ENCODE peak calls at places on chromosome 13, in seven cellular contexts. One of them, this sample, is unnamed.
A peak's percentile ranks its signal among the peaks of the same experiment; 100 is the strongest.

GRCh38 chr13:102700088-102701031 is 5.5 kb upstream of the METTL21C start:
- DNase-seq in HCT116: no peak
- DNase-seq in uterus: peak; percentile 36
- DNase-seq in IMR-90: no peak
- DNase-seq in breast epithelium: no peak
- DNase-seq in GM12892: no peak
- DNase-seq in adrenal gland: no peak
- DNase-seq in this sample: no peak

GRCh38 chr13:26502826-26503225 is 54.7 kb upstream of the WASF3 start:
- DNase-seq in uterus: no peak
- DNase-seq in IMR-90: peak; percentile 96
- DNase-seq in adrenal gland: no peak
- DNase-seq in breast epithelium: no peak
- DNase-seq in GM12892: no peak
- DNase-seq in HCT116: no peak
- DNase-seq in this sample: no peak

GRCh38 chr13:75264611-75265010 is 217.4 kb downstream of the TBC1D4 start:
- DNase-seq in IMR-90: no peak
- DNase-seq in GM12892: no peak
- DNase-seq in uterus: no peak
- DNase-seq in breast epithelium: no peak
- DNase-seq in HCT116: no peak
- DNase-seq in adrenal gland: no peak
- DNase-seq in this sample: no peak

GRCh38 chr13:50948576-50948975 is 39.0 kb downstream of the RNASEH2B start:
- DNase-seq in breast epithelium: no peak
- DNase-seq in adrenal gland: no peak
- DNase-seq in uterus: no peak
- DNase-seq in GM12892: no peak
- DNase-seq in HCT116: no peak
- DNase-seq in IMR-90: peak; percentile 5
- DNase-seq in this sample: no peak

GRCh38 chr13:89695343-89696257 is 1651.9 kb upstream of the MIR17HG start:
- DNase-seq in GM12892: no peak
- DNase-seq in adrenal gland: peak; percentile 27
- DNase-seq in uterus: no peak
- DNase-seq in HCT116: peak; percentile 22
- DNase-seq in breast epithelium: no peak
- DNase-seq in IMR-90: peak; percentile 8
- DNase-seq in this sample: peak; percentile 1

GRCh38 chr13:28438067-28438466 is 56.9 kb downstream of the FLT1 start:
- DNase-seq in uterus: no peak
- DNase-seq in breast epithelium: no peak
- DNase-seq in adrenal gland: no peak
- DNase-seq in GM12892: no peak
- DNase-seq in HCT116: no peak
- DNase-seq in IMR-90: no peak
- DNase-seq in this sample: no peak

GRCh38 chr13:113364933-113365371 is 1.0 kb upstream of the GRTP1 start:
- DNase-seq in IMR-90: no peak
- DNase-seq in adrenal gland: no peak
- DNase-seq in uterus: peak; percentile 43
- DNase-seq in GM12892: no peak
- DNase-seq in breast epithelium: no peak
- DNase-seq in HCT116: no peak
- DNase-seq in this sample: no peak

GRCh38 chr13:98476106-98476505 is 100.8 kb downstream of the STK24 start:
- DNase-seq in GM12892: peak; percentile 53
- DNase-seq in HCT116: no peak
- DNase-seq in breast epithelium: no peak
- DNase-seq in adrenal gland: no peak
- DNase-seq in uterus: no peak
- DNase-seq in IMR-90: no peak
- DNase-seq in this sample: no peak

GRCh38 chr13:80196756-80197155 is 144.2 kb downstream of the SPRY2 start:
- DNase-seq in HCT116: no peak
- DNase-seq in IMR-90: peak; percentile 13
- DNase-seq in uterus: no peak
- DNase-seq in breast epithelium: no peak
- DNase-seq in adrenal gland: no peak
- DNase-seq in GM12892: no peak
- DNase-seq in this sample: no peak

GRCh38 chr13:61246351-61246750 is 169.3 kb downstream of the PCDH20 start:
- DNase-seq in GM12892: no peak
- DNase-seq in adrenal gland: no peak
- DNase-seq in uterus: no peak
- DNase-seq in breast epithelium: no peak
- DNase-seq in HCT116: no peak
- DNase-seq in IMR-90: no peak
- DNase-seq in this sample: no peak

GRCh38 chr13:110936519-110936918 is 21.6 kb upstream of the ANKRD10 start:
- DNase-seq in breast epithelium: no peak
- DNase-seq in uterus: no peak
- DNase-seq in adrenal gland: no peak
- DNase-seq in HCT116: no peak
- DNase-seq in GM12892: no peak
- DNase-seq in IMR-90: no peak
- DNase-seq in this sample: no peak

GRCh38 chr13:110937511-110938303 is 22.8 kb upstream of the ANKRD10 start:
- DNase-seq in HCT116: no peak
- DNase-seq in adrenal gland: no peak
- DNase-seq in breast epithelium: no peak
- DNase-seq in GM12892: no peak
- DNase-seq in uterus: no peak
- DNase-seq in IMR-90: no peak
- DNase-seq in this sample: no peak

GRCh38 chr13:110929104-110929777 is 14.4 kb upstream of the ANKRD10 start:
- DNase-seq in GM12892: no peak
- DNase-seq in breast epithelium: no peak
- DNase-seq in IMR-90: no peak
- DNase-seq in uterus: no peak
- DNase-seq in HCT116: no peak
- DNase-seq in adrenal gland: no peak
- DNase-seq in this sample: no peak

GRCh38 chr13:110932588-110932987 is 17.7 kb upstream of the ANKRD10 start:
- DNase-seq in adrenal gland: no peak
- DNase-seq in breast epithelium: no peak
- DNase-seq in GM12892: no peak
- DNase-seq in IMR-90: no peak
- DNase-seq in uterus: no peak
- DNase-seq in HCT116: no peak
- DNase-seq in this sample: no peak
- TF ChIP-seq POLR2A in adrenal gland: no peak
- TF ChIP-seq POLR2A in breast epithelium: no peak
- TF ChIP-seq POLR2A in GM12892: no peak
- TF ChIP-seq POLR2A in IMR-90: no peak
- TF ChIP-seq POLR2A in uterus: no peak
- TF ChIP-seq POLR2A in HCT116: no peak
- TF ChIP-seq POLR2A in this sample: no peak

DNA sequence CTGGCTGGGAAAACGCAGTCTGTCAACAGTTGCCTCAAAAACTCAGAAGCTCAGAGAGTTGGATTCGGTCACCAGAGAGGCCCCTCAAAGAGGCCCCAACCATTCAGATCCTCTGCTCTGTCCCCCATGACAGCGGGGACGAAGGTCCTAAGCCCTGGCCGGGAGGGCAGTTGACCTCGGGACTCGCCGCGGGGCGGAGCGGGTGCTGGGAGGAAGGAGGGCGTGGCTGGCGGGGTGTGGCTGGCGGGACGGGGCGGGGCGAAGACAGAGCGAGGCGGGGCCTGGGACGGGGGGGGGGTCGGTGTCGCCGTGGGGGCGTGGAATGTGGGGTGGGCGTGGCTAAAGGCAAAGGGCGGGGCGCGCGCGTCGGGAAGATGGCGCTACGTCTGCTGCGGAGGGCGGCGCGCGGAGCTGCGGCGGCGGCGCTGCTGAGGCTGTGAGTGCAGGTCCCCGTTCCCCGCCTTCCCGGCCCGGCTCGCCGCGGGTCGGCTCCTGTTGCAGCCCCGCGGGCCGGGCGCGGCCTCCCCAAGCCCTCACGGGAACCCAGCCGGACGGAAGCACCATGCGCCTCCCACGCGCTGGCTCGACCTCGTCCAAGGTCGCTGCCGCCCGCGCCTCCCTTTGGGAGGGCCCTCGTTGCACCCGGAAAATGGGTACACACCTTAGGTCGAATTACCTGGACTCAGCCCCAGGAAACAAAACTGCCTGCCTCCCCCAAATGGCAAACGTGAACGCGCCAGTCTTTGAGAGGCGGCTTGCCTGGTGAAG is 105.2 kb downstream of the TM9SF2 start:
- DNase-seq in breast epithelium: peak; percentile 91
- DNase-seq in HCT116: peak; percentile 43
- DNase-seq in adrenal gland: peak; percentile 88
- DNase-seq in IMR-90: peak; percentile 71
- DNase-seq in GM12892: peak; percentile 71
- DNase-seq in uterus: peak; percentile 88
- DNase-seq in this sample: peak; percentile 93
- TF ChIP-seq POLR2A in breast epithelium: no peak
- TF ChIP-seq POLR2A in HCT116: peak; percentile 71
- TF ChIP-seq POLR2A in adrenal gland: peak; percentile 75
- TF ChIP-seq POLR2A in IMR-90: no peak
- TF ChIP-seq POLR2A in GM12892: peak; percentile 91
- TF ChIP-seq POLR2A in uterus: peak; percentile 69
- TF ChIP-seq POLR2A in this sample: peak; percentile 78

GRCh38 chr13:44605711-44606110 is 29.6 kb upstream of the TSC22D1 start:
- DNase-seq in adrenal gland: no peak
- DNase-seq in breast epithelium: no peak
- DNase-seq in GM12892: no peak
- DNase-seq in IMR-90: no peak
- DNase-seq in HCT116: no peak
- DNase-seq in uterus: no peak
- DNase-seq in this sample: no peak

GRCh38 chr13:44605275-44605674 is 29.1 kb upstream of the TSC22D1 start:
- DNase-seq in IMR-90: no peak
- DNase-seq in uterus: no peak
- DNase-seq in adrenal gland: no peak
- DNase-seq in breast epithelium: no peak
- DNase-seq in HCT116: no peak
- DNase-seq in GM12892: no peak
- DNase-seq in this sample: no peak

DNA sequence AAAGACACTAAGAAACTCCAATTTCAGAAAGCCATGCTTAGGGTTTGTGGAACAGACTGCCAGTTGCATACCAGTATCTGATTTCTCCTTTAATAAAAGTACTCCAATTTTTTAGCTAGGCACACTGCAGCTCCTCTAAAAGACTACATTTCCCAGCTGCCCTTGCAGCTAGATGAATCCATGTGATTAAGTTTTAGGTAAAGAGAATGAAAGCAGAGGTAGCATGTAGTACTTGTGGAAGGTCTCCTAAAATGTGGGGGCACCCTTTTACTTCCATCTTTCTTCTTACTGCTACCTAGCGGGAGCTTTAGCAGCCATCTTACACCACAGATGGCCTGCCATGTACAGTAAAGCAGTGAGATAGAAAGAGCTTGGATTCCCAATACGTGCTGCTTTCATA is 33.0 kb upstream of the TSC22D1 start:
- DNase-seq in IMR-90: no peak
- DNase-seq in uterus: no peak
- DNase-seq in adrenal gland: no peak
- DNase-seq in breast epithelium: no peak
- DNase-seq in GM12892: no peak
- DNase-seq in HCT116: no peak
- DNase-seq in this sample: no peak
- TF ChIP-seq POLR2A in IMR-90: no peak
- TF ChIP-seq POLR2A in uterus: no peak
- TF ChIP-seq POLR2A in adrenal gland: no peak
- TF ChIP-seq POLR2A in breast epithelium: no peak
- TF ChIP-seq POLR2A in GM12892: no peak
- TF ChIP-seq POLR2A in HCT116: no peak
- TF ChIP-seq POLR2A in this sample: no peak

DNA sequence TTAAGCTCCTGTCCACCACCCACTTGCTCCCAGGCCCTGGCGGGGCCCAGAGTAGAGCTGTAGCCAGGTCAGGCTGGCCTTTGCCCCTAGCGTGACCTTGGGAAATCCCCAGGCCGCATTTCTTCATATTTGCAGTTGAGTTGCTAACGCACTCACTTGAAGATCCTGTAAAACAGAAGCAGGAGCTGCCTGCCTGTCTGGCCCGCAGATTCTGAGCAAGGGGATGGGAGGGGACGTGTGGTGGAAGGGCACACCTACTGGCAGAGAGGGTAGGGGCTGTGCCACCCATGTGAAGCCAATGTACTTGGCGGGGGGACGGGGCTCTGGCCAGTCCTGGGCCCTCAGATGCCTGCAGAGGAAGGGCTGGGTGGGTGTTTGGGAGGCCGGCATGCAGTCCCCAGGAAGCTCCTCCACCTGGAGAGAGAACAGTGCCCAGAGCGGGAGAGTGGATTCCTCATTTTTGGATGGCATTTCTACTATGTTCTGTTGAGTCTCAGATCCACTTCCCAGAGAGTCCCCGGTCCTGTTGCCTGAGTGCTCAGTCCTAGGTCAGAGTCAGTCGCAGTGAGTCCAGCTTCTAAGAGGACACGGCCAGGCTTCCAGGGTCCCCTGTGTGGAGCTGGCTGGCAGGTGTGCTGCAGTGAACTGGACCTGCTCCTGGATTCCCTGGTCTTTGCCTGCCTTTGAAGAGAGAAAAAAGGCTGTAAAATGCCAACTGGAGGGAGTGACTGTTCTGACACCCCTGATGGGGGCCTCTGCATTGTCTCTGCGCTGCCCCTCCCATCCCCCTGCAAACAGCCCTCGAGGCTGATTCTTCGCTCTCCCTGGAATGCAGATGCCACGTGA is 62.9 kb downstream of the GGACT start:
- DNase-seq in GM12892: no peak
- DNase-seq in uterus: no peak
- DNase-seq in breast epithelium: no peak
- DNase-seq in HCT116: no peak
- DNase-seq in adrenal gland: no peak
- DNase-seq in IMR-90: no peak
- DNase-seq in this sample: no peak
- TF ChIP-seq POLR2A in GM12892: no peak
- TF ChIP-seq POLR2A in uterus: no peak
- TF ChIP-seq POLR2A in breast epithelium: no peak
- TF ChIP-seq POLR2A in HCT116: no peak
- TF ChIP-seq POLR2A in adrenal gland: no peak
- TF ChIP-seq POLR2A in IMR-90: no peak
- TF ChIP-seq POLR2A in this sample: no peak